ENCODE peak calls at places on chromosomes 5 and 9, in seven cellular contexts. U is neural crest cell; K is DMS153; C is AG08396; Y is gastrocnemius medialis; G is NCI-H2029; O is stimulated activated CD8-positive, alpha-beta memory T cell treated with anti-CD3 and anti-CD28 coated beads, Interleukin-15, amount 100 ng/mL, for 24 hours. J is an unnamed sample.

GRCh38 chr9:2128611-2129010 is 113.5 kb downstream of the SMARCA2 start:
- DNase-seq in G (no peak), O (no peak), K (no peak), C (no peak), Y (no peak), U (no peak), J (no peak)

GRCh38 chr5:96885518-96886338 is 9.4 kb downstream of the ERAP2 start:
- DNase-seq in Y (peak), U (no peak), G (no peak), K (no peak), C (no peak), O (no peak), J (no peak)

GRCh38 chr9:209143-209758 is 5.4 kb upstream of the DOCK8 start:
- DNase-seq in G (no peak), U (no peak), Y (no peak), K (no peak), O (no peak), C (no peak), J (peak)

GRCh38 chr9:87447547-87448432 is 49.9 kb upstream of the DAPK1 start:
- DNase-seq in C (no peak), G (peak), O (no peak), Y (no peak), U (no peak), K (peak), J (peak)

GRCh38 chr5:132342291-132343180 is 27.0 kb upstream of the SLC22A5 start:
- DNase-seq in Y (no peak), K (no peak), C (no peak), G (no peak), O (no peak), U (no peak), J (no peak)

GRCh38 chr9:15155826-15156225 is 151.2 kb downstream of the TTC39B start:
- DNase-seq in Y (no peak), U (no peak), K (no peak), G (no peak), C (no peak), O (no peak), J (no peak)

GRCh38 chr5:132372122-132372521 is 2.6 kb downstream of the SLC22A5 start:
- DNase-seq in Y (no peak), U (no peak), O (no peak), K (no peak), C (no peak), G (no peak), J (peak)

GRCh38 chr5:6812800-6813731 is 99.8 kb downstream of the TENT4A start:
- DNase-seq in G (peak), Y (no peak), O (no peak), U (no peak), C (no peak), K (no peak), J (no peak)

GRCh38 chr5:135979510-135979909 is 24.7 kb upstream of the LECT2 start:
- DNase-seq in Y (no peak), G (no peak), U (no peak), K (no peak), C (peak), O (no peak), J (no peak)

GRCh38 chr5:36450229-36451024 is 148.7 kb upstream of the RANBP3L start:
- DNase-seq in C (no peak), G (no peak), Y (no peak), U (no peak), O (no peak), K (no peak), J (no peak)

GRCh38 chr9:70392189-70392588 is 22.3 kb downstream of the KLF9 start:
- DNase-seq in U (no peak), Y (no peak), O (no peak), G (no peak), K (no peak), C (no peak), J (no peak)

GRCh38 chr5:115708819-115709477 is 83.1 kb upstream of the TMED7 start:
- DNase-seq in O (no peak), Y (no peak), K (no peak), G (no peak), C (no peak), U (no peak), J (no peak)

GRCh38 chr5:33080287-33080686 is 360.5 kb upstream of the TARS1 start:
- DNase-seq in K (no peak), G (no peak), Y (no peak), C (no peak), U (no peak), O (no peak), J (no peak)

GRCh38 chr9:113929634-113930092 is 53.6 kb downstream of the ZNF618 start:
- DNase-seq in U (no peak), Y (no peak), K (peak), C (peak), O (no peak), G (peak), J (peak)

J was measured in K562.